ENCODE peak calls at places on chromosomes 11 and 22, in seven cellular contexts. One of them, this sample, is unnamed.

GRCh38 chr11:43908191-43908590 is 27.6 kb downstream of the ALKBH3 start:
- DNase-seq in A172: no peak
- DNase-seq in GM12891: no peak
- DNase-seq in mesothelial cell of epicardium: no peak
- DNase-seq in NCI-H2081: no peak
- DNase-seq in left lung: no peak
- DNase-seq in lower lobe of right lung: no peak
- DNase-seq in this sample: no peak

GRCh38 chr11:74434528-74434927 is 32.8 kb downstream of the KCNE3 start:
- DNase-seq in A172: no peak
- DNase-seq in GM12891: no peak
- DNase-seq in mesothelial cell of epicardium: no peak
- DNase-seq in NCI-H2081: no peak
- DNase-seq in left lung: no peak
- DNase-seq in lower lobe of right lung: no peak
- DNase-seq in this sample: no peak

GRCh38 chr22:38040953-38041759 is 16.0 kb upstream of the PICK1 start:
- DNase-seq in A172: peak; percentile 25
- DNase-seq in GM12891: no peak
- DNase-seq in mesothelial cell of epicardium: no peak
- DNase-seq in NCI-H2081: no peak
- DNase-seq in left lung: no peak
- DNase-seq in lower lobe of right lung: no peak
- DNase-seq in this sample: no peak

GRCh38 chr11:115141221-115141620 is 363.0 kb downstream of the CADM1 start:
- DNase-seq in A172: no peak
- DNase-seq in GM12891: no peak
- DNase-seq in mesothelial cell of epicardium: no peak
- DNase-seq in NCI-H2081: no peak
- DNase-seq in left lung: no peak
- DNase-seq in lower lobe of right lung: no peak
- DNase-seq in this sample: no peak

GRCh38 chr11:103488021-103488420 is 378.8 kb downstream of the DYNC2H1 start:
- DNase-seq in A172: peak; percentile 9
- DNase-seq in GM12891: no peak
- DNase-seq in mesothelial cell of epicardium: no peak
- DNase-seq in NCI-H2081: no peak
- DNase-seq in left lung: no peak
- DNase-seq in lower lobe of right lung: no peak
- DNase-seq in this sample: no peak

GRCh38 chr11:115660072-115660805 is 156.0 kb upstream of the CADM1 start:
- DNase-seq in A172: no peak
- DNase-seq in GM12891: no peak
- DNase-seq in mesothelial cell of epicardium: no peak
- DNase-seq in NCI-H2081: peak; percentile 35
- DNase-seq in left lung: no peak
- DNase-seq in lower lobe of right lung: no peak
- DNase-seq in this sample: no peak

GRCh38 chr11:64848779-64849599 is 4.5 kb upstream of the CDC42BPG start:
- DNase-seq in A172: no peak
- DNase-seq in GM12891: no peak
- DNase-seq in mesothelial cell of epicardium: no peak
- DNase-seq in NCI-H2081: no peak
- DNase-seq in left lung: peak; percentile 69
- DNase-seq in lower lobe of right lung: peak; percentile 64
- DNase-seq in this sample: no peak

GRCh38 chr11:64227405-64227956 is 1.4 kb downstream of the NUDT22 start:
- DNase-seq in A172: no peak
- DNase-seq in GM12891: no peak
- DNase-seq in mesothelial cell of epicardium: no peak
- DNase-seq in NCI-H2081: no peak
- DNase-seq in left lung: peak; percentile 50
- DNase-seq in lower lobe of right lung: no peak
- DNase-seq in this sample: no peak

GRCh38 chr22:35919002-35919542 is 109.6 kb downstream of the RBFOX2 start:
- DNase-seq in A172: no peak
- DNase-seq in GM12891: no peak
- DNase-seq in mesothelial cell of epicardium: no peak
- DNase-seq in NCI-H2081: no peak
- DNase-seq in left lung: no peak
- DNase-seq in lower lobe of right lung: no peak
- DNase-seq in this sample: no peak

GRCh38 chr22:32622004-32622761 is 147.6 kb downstream of the FBXO7 start:
- DNase-seq in A172: peak; percentile 26
- DNase-seq in GM12891: no peak
- DNase-seq in mesothelial cell of epicardium: peak; percentile 59
- DNase-seq in NCI-H2081: no peak
- DNase-seq in left lung: no peak
- DNase-seq in lower lobe of right lung: no peak
- DNase-seq in this sample: no peak

GRCh38 chr11:18299724-18300123 is 22.2 kb downstream of the HPS5 start:
- DNase-seq in A172: no peak
- DNase-seq in GM12891: no peak
- DNase-seq in mesothelial cell of epicardium: no peak
- DNase-seq in NCI-H2081: no peak
- DNase-seq in left lung: no peak
- DNase-seq in lower lobe of right lung: no peak
- DNase-seq in this sample: no peak

GRCh38 chr22:30079952-30080533 is at the start of gene HORMAD2:
- DNase-seq in A172: no peak
- DNase-seq in GM12891: no peak
- DNase-seq in mesothelial cell of epicardium: peak; percentile 45
- DNase-seq in NCI-H2081: no peak
- DNase-seq in left lung: peak; percentile 82
- DNase-seq in lower lobe of right lung: peak; percentile 67
- DNase-seq in this sample: no peak

GRCh38 chr11:77457340-77457739 is 16.6 kb downstream of the PAK1 start:
- DNase-seq in A172: no peak
- DNase-seq in GM12891: no peak
- DNase-seq in mesothelial cell of epicardium: no peak
- DNase-seq in NCI-H2081: no peak
- DNase-seq in left lung: no peak
- DNase-seq in lower lobe of right lung: no peak
- DNase-seq in this sample: no peak

GRCh38 chr11:36110698-36111410 is 167.0 kb downstream of the LDLRAD3 start:
- DNase-seq in A172: no peak
- DNase-seq in GM12891: no peak
- DNase-seq in mesothelial cell of epicardium: no peak
- DNase-seq in NCI-H2081: peak; percentile 73
- DNase-seq in left lung: no peak
- DNase-seq in lower lobe of right lung: no peak
- DNase-seq in this sample: no peak

GRCh38 chr11:47433991-47434786 is 8.0 kb upstream of the PSMC3 start:
- DNase-seq in A172: peak; percentile 54
- DNase-seq in GM12891: no peak
- DNase-seq in mesothelial cell of epicardium: no peak
- DNase-seq in NCI-H2081: no peak
- DNase-seq in left lung: no peak
- DNase-seq in lower lobe of right lung: no peak
- DNase-seq in this sample: no peak

GRCh38 chr22:19357270-19358105 is 66.0 kb upstream of the CLTCL1 start:
- DNase-seq in A172: no peak
- DNase-seq in GM12891: no peak
- DNase-seq in mesothelial cell of epicardium: no peak
- DNase-seq in NCI-H2081: no peak
- DNase-seq in left lung: no peak
- DNase-seq in lower lobe of right lung: no peak
- DNase-seq in this sample: no peak

GRCh38 chr22:23402275-23403151 is 177.6 kb downstream of the IGLL1 start:
- DNase-seq in A172: no peak
- DNase-seq in GM12891: peak; percentile 92
- DNase-seq in mesothelial cell of epicardium: peak; percentile 84
- DNase-seq in NCI-H2081: peak; percentile 55
- DNase-seq in left lung: peak; percentile 88
- DNase-seq in lower lobe of right lung: peak; percentile 79
- DNase-seq in this sample: peak; percentile 73

GRCh38 chr11:126607374-126607773 is 251.9 kb downstream of the ST3GAL4 start:
- DNase-seq in A172: peak; percentile 34
- DNase-seq in GM12891: peak; percentile 23
- DNase-seq in mesothelial cell of epicardium: peak; percentile 68
- DNase-seq in NCI-H2081: peak; percentile 64
- DNase-seq in left lung: no peak
- DNase-seq in lower lobe of right lung: no peak
- DNase-seq in this sample: no peak

GRCh38 chr11:16136792-16137395 is 219.5 kb downstream of the SOX6 start:
- DNase-seq in A172: no peak
- DNase-seq in GM12891: no peak
- DNase-seq in mesothelial cell of epicardium: no peak
- DNase-seq in NCI-H2081: no peak
- DNase-seq in left lung: no peak
- DNase-seq in lower lobe of right lung: no peak
- DNase-seq in this sample: no peak

GRCh38 chr11:68950776-68951175 is 30.0 kb downstream of the MRGPRD start:
- DNase-seq in A172: no peak
- DNase-seq in GM12891: no peak
- DNase-seq in mesothelial cell of epicardium: no peak
- DNase-seq in NCI-H2081: no peak
- DNase-seq in left lung: peak; percentile 41
- DNase-seq in lower lobe of right lung: no peak
- DNase-seq in this sample: no peak

GRCh38 chr11:123188508-123189165 is 6.4 kb downstream of the CLMP start:
- DNase-seq in A172: peak; percentile 45
- DNase-seq in GM12891: no peak
- DNase-seq in mesothelial cell of epicardium: no peak
- DNase-seq in NCI-H2081: no peak
- DNase-seq in left lung: no peak
- DNase-seq in lower lobe of right lung: no peak
- DNase-seq in this sample: no peak

GRCh38 chr11:119056397-119056999 is 507 bp downstream of the HYOU1 start:
- DNase-seq in A172: no peak
- DNase-seq in GM12891: peak; percentile 43
- DNase-seq in mesothelial cell of epicardium: no peak
- DNase-seq in NCI-H2081: peak; percentile 61
- DNase-seq in left lung: peak; percentile 86
- DNase-seq in lower lobe of right lung: peak; percentile 65
- DNase-seq in this sample: no peak

GRCh38 chr11:19429108-19429760 is 188.5 kb upstream of the E2F8 start:
- DNase-seq in A172: no peak
- DNase-seq in GM12891: no peak
- DNase-seq in mesothelial cell of epicardium: no peak
- DNase-seq in NCI-H2081: no peak
- DNase-seq in left lung: no peak
- DNase-seq in lower lobe of right lung: no peak
- DNase-seq in this sample: no peak

GRCh38 chr11:62539238-62539925 is 7.2 kb downstream of the AHNAK start:
- DNase-seq in A172: peak; percentile 89
- DNase-seq in GM12891: no peak
- DNase-seq in mesothelial cell of epicardium: peak; percentile 64
- DNase-seq in NCI-H2081: peak; percentile 47
- DNase-seq in left lung: peak; percentile 87
- DNase-seq in lower lobe of right lung: no peak
- DNase-seq in this sample: peak; percentile 89

GRCh38 chr11:105168457-105168856 is 28.9 kb upstream of the CARD18 start:
- DNase-seq in A172: peak; percentile 18
- DNase-seq in GM12891: no peak
- DNase-seq in mesothelial cell of epicardium: no peak
- DNase-seq in NCI-H2081: no peak
- DNase-seq in left lung: no peak
- DNase-seq in lower lobe of right lung: no peak
- DNase-seq in this sample: no peak

GRCh38 chr11:118621898-118622375 is 14.5 kb downstream of the PHLDB1 start:
- DNase-seq in A172: no peak
- DNase-seq in GM12891: no peak
- DNase-seq in mesothelial cell of epicardium: no peak
- DNase-seq in NCI-H2081: no peak
- DNase-seq in left lung: no peak
- DNase-seq in lower lobe of right lung: no peak
- DNase-seq in this sample: peak; percentile 50

GRCh38 chr11:117479372-117479771 is 151.7 kb downstream of the CEP164 start:
- DNase-seq in A172: no peak
- DNase-seq in GM12891: peak; percentile 52
- DNase-seq in mesothelial cell of epicardium: no peak
- DNase-seq in NCI-H2081: no peak
- DNase-seq in left lung: peak; percentile 22
- DNase-seq in lower lobe of right lung: no peak
- DNase-seq in this sample: no peak

GRCh38 chr11:86115542-86116385 is 46.9 kb upstream of the PICALM start:
- DNase-seq in A172: peak; percentile 51
- DNase-seq in GM12891: no peak
- DNase-seq in mesothelial cell of epicardium: no peak
- DNase-seq in NCI-H2081: no peak
- DNase-seq in left lung: no peak
- DNase-seq in lower lobe of right lung: no peak
- DNase-seq in this sample: no peak

GRCh38 chr11:72085836-72086475 is 5.3 kb downstream of the LRRC51 start:
- DNase-seq in A172: no peak
- DNase-seq in GM12891: no peak
- DNase-seq in mesothelial cell of epicardium: no peak
- DNase-seq in NCI-H2081: peak; percentile 12
- DNase-seq in left lung: no peak
- DNase-seq in lower lobe of right lung: no peak
- DNase-seq in this sample: no peak

GRCh38 chr11:103794262-103794661 is 242.2 kb upstream of the DDI1 start:
- DNase-seq in A172: no peak
- DNase-seq in GM12891: no peak
- DNase-seq in mesothelial cell of epicardium: no peak
- DNase-seq in NCI-H2081: no peak
- DNase-seq in left lung: no peak
- DNase-seq in lower lobe of right lung: no peak
- DNase-seq in this sample: no peak

GRCh38 chr11:76209956-76210885 is 3.9 kb upstream of the WNT11 start:
- DNase-seq in A172: peak; percentile 31
- DNase-seq in GM12891: no peak
- DNase-seq in mesothelial cell of epicardium: peak; percentile 75
- DNase-seq in NCI-H2081: peak; percentile 36
- DNase-seq in left lung: peak; percentile 84
- DNase-seq in lower lobe of right lung: peak; percentile 78
- DNase-seq in this sample: no peak

GRCh38 chr11:124627546-124627945 is 4.9 kb downstream of the TBRG1 start:
- DNase-seq in A172: no peak
- DNase-seq in GM12891: no peak
- DNase-seq in mesothelial cell of epicardium: no peak
- DNase-seq in NCI-H2081: no peak
- DNase-seq in left lung: no peak
- DNase-seq in lower lobe of right lung: no peak
- DNase-seq in this sample: no peak

GRCh38 chr11:62398011-62398994 is 20.5 kb upstream of the SCGB1A1 start:
- DNase-seq in A172: peak; percentile 96
- DNase-seq in GM12891: no peak
- DNase-seq in mesothelial cell of epicardium: no peak
- DNase-seq in NCI-H2081: no peak
- DNase-seq in left lung: no peak
- DNase-seq in lower lobe of right lung: no peak
- DNase-seq in this sample: no peak

GRCh38 chr11:45110562-45110961 is 35.9 kb upstream of the PRDM11 start:
- DNase-seq in A172: peak; percentile 59
- DNase-seq in GM12891: peak; percentile 41
- DNase-seq in mesothelial cell of epicardium: no peak
- DNase-seq in NCI-H2081: peak; percentile 80
- DNase-seq in left lung: no peak
- DNase-seq in lower lobe of right lung: no peak
- DNase-seq in this sample: no peak

GRCh38 chr22:30192427-30192826 is 54.1 kb downstream of the LIF start:
- DNase-seq in A172: no peak
- DNase-seq in GM12891: no peak
- DNase-seq in mesothelial cell of epicardium: no peak
- DNase-seq in NCI-H2081: no peak
- DNase-seq in left lung: no peak
- DNase-seq in lower lobe of right lung: no peak
- DNase-seq in this sample: no peak

GRCh38 chr22:28230682-28231081 is 311.6 kb upstream of the PITPNB start:
- DNase-seq in A172: no peak
- DNase-seq in GM12891: no peak
- DNase-seq in mesothelial cell of epicardium: no peak
- DNase-seq in NCI-H2081: no peak
- DNase-seq in left lung: no peak
- DNase-seq in lower lobe of right lung: no peak
- DNase-seq in this sample: no peak

GRCh38 chr22:27689664-27690063 is 111.9 kb downstream of the MN1 start:
- DNase-seq in A172: no peak
- DNase-seq in GM12891: no peak
- DNase-seq in mesothelial cell of epicardium: no peak
- DNase-seq in NCI-H2081: no peak
- DNase-seq in left lung: no peak
- DNase-seq in lower lobe of right lung: no peak
- DNase-seq in this sample: no peak

GRCh38 chr11:8833568-8834275 is 77.3 kb upstream of the AKIP1 start:
- DNase-seq in A172: peak; percentile 68
- DNase-seq in GM12891: no peak
- DNase-seq in mesothelial cell of epicardium: no peak
- DNase-seq in NCI-H2081: no peak
- DNase-seq in left lung: no peak
- DNase-seq in lower lobe of right lung: no peak
- DNase-seq in this sample: no peak